ENCODE peak calls at places on chromosomes 2 and 18, in four cellular contexts. L is WERI-Rb-1, I is OCI-LY7, X is MM.1S. U is an unnamed sample.

GRCh38 chr2:10494351-10495066 is 46.4 kb upstream of the ODC1 start:
- DNase-seq in L (no peak), X (no peak), I (no peak), U (no peak)

GRCh38 chr2:113233593-113234550 is 44.8 kb downstream of the PAX8 start:
- DNase-seq in L (no peak), X (no peak), I (peak; percentile 33), U (no peak)

GRCh38 chr2:29223851-29224692 is 108.9 kb downstream of the CLIP4 start:
- DNase-seq in I (no peak), L (no peak), X (no peak), U (no peak)

GRCh38 chr18:46705521-46705920 is 48.5 kb upstream of the LOXHD1 start:
- DNase-seq in L (peak; percentile 32), I (no peak), X (no peak), U (no peak)

GRCh38 chr18:55326134-55326533 is 261.9 kb downstream of the TCF4 start:
- DNase-seq in L (no peak), I (peak; percentile 27), X (no peak), U (no peak)

GRCh38 chr2:2057125-2057721 is 273.9 kb downstream of the MYT1L start:
- DNase-seq in X (peak; percentile 31), I (peak; percentile 78), L (peak; percentile 50), U (no peak)

GRCh38 chr2:224801360-224801759 is 85.2 kb upstream of the CCDC195 start:
- DNase-seq in X (no peak), L (no peak), I (no peak), U (no peak)

GRCh38 chr18:6333981-6334380 is 80.7 kb downstream of the L3MBTL4 start:
- DNase-seq in I (no peak), L (no peak), X (no peak), U (no peak)

GRCh38 chr2:108364676-108365297 is 13.0 kb upstream of the SULT1C4 start:
- DNase-seq in I (no peak), L (no peak), X (no peak), U (no peak)

GRCh38 chr2:85405076-85405402 is 5.1 kb downstream of the CAPG start:
- DNase-seq in L (no peak), I (no peak), X (no peak), U (no peak)
- H3K36me3 ChIP-seq in L (no peaks in the 10 kb centered on the region), I (no peaks in the 10 kb centered on the region), X (no peaks in the 10 kb centered on the region), U (peaks cover 8% of the 10 kb centered on the region)

DNA sequence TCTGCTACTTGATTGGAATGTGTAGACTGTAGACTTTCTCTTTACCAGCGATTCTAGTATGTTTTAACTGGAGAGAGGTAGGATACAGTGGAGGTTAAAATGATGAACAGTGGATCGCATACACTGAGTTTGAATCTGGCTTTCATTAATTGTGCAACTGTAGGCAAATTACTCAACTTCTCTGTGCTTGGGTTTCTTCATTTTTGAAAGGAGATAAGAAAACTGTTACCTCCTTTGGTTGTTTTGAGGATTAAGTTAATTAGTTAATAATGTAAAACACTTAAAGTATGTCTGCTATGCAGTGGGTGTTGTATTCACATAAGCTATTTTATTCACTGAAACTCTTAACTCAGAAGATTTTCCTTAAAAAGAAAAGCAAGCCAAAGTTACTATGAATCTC is 111.8 kb upstream of the CYP20A1 start:
- DNase-seq in X (no peak), L (no peak), I (no peak), U (no peak)
- H3K36me3 ChIP-seq in X (no peaks in the 10 kb centered on the region), L (no peaks in the 10 kb centered on the region), I (no peaks in the 10 kb centered on the region), U (no peaks in the 10 kb centered on the region)

DNA sequence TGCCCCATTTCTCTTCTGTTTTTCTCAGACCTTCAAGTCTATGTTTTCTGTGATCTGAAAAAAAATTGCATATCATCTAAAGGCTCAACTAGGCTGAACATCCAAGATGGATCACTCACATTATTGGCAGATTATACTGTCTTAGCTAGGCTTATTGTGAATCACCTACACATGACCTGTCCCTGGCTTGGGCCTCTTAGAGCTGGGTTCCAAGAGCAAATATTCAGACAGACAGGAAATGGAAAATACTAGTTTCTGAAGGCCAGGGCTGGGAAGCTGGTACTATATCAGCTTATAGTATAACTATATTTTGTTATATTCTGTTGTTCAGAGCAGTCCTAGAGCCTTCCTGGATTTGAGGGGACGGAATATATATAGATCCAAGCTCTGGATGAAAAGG is 90.3 kb downstream of the PIK3C3 start:
- DNase-seq in L (peak; percentile 23), X (no peak), I (no peak), U (no peak)
- H3K36me3 ChIP-seq in L (peaks cover 3% of the 10 kb centered on the region), X (no peaks in the 10 kb centered on the region), I (peaks cover 5% of the 10 kb centered on the region), U (peaks cover 6% of the 10 kb centered on the region)

GRCh38 chr2:61165946-61166345 is 4.0 kb downstream of the C2orf74 start:
- DNase-seq in L (no peak), X (no peak), I (no peak), U (no peak)
- H3K36me3 ChIP-seq in L (peaks cover 3% of the 10 kb centered on the region), X (no peaks in the 10 kb centered on the region), I (peaks cover 16% of the 10 kb centered on the region), U (peaks cover 5% of the 10 kb centered on the region)

DNA sequence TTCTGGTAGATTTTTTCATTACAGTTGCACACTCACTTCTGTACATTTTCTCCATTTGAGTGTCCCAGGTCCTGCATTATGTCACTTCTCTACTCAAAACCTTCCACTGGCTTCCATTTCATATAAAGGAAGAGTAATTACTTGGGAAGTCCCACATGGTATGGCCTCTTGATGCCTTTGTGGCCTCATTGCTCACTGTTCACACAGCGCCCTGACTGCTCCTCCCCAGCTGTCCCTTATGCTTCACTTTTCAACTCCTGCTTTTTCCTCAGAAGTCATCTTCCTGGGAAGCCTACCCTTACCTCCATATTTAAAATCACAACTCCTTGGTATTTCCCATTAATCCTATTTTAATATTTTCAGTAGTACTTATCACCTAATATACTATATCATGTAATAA is 24.7 kb downstream of the GULP1 start:
- DNase-seq in I (no peak), L (no peak), X (no peak), U (no peak)
- H3K36me3 ChIP-seq in I (no peaks in the 10 kb centered on the region), L (no peaks in the 10 kb centered on the region), X (no peaks in the 10 kb centered on the region), U (no peaks in the 10 kb centered on the region)

GRCh38 chr2:63865159-63865799 is 23.6 kb downstream of the UGP2 start:
- DNase-seq in L (no peak), I (no peak), X (no peak), U (no peak)

GRCh38 chr2:63861220-63861822 is 19.6 kb downstream of the UGP2 start:
- DNase-seq in X (peak; percentile 52), L (peak; percentile 60), I (peak; percentile 80), U (no peak)

GRCh38 chr2:63866009-63866709 is 24.5 kb downstream of the UGP2 start:
- DNase-seq in I (no peak), L (no peak), X (peak; percentile 86), U (no peak)

GRCh38 chr2:63863707-63864106 is 22.0 kb downstream of the UGP2 start:
- DNase-seq in X (no peak), I (no peak), L (no peak), U (no peak)

GRCh38 chr2:63862802-63863201 is 21.1 kb downstream of the UGP2 start:
- DNase-seq in I (no peak), X (no peak), L (no peak), U (no peak)
- H3K36me3 ChIP-seq in I (peaks cover 94% of the 10 kb centered on the region), X (peaks cover 4% of the 10 kb centered on the region), L (peaks cover 48% of the 10 kb centered on the region), U (peaks cover 2% of the 10 kb centered on the region)

GRCh38 chr2:11784310-11784709 is 37.9 kb downstream of the LPIN1 start:
- DNase-seq in L (no peak), I (no peak), X (no peak), U (no peak)
- H3K36me3 ChIP-seq in L (peaks cover 99% of the 10 kb centered on the region), I (peaks cover 91% of the 10 kb centered on the region), X (peaks cover 55% of the 10 kb centered on the region), U (peaks cover 28% of the 10 kb centered on the region)

GRCh38 chr2:95685513-95685912 is 93.7 kb downstream of the TRIM43 start:
- DNase-seq in L (no peak), X (no peak), I (no peak), U (no peak)
- H3K36me3 ChIP-seq in L (no peaks in the 10 kb centered on the region), X (no peaks in the 10 kb centered on the region), I (no peaks in the 10 kb centered on the region), U (no peaks in the 10 kb centered on the region)

DNA sequence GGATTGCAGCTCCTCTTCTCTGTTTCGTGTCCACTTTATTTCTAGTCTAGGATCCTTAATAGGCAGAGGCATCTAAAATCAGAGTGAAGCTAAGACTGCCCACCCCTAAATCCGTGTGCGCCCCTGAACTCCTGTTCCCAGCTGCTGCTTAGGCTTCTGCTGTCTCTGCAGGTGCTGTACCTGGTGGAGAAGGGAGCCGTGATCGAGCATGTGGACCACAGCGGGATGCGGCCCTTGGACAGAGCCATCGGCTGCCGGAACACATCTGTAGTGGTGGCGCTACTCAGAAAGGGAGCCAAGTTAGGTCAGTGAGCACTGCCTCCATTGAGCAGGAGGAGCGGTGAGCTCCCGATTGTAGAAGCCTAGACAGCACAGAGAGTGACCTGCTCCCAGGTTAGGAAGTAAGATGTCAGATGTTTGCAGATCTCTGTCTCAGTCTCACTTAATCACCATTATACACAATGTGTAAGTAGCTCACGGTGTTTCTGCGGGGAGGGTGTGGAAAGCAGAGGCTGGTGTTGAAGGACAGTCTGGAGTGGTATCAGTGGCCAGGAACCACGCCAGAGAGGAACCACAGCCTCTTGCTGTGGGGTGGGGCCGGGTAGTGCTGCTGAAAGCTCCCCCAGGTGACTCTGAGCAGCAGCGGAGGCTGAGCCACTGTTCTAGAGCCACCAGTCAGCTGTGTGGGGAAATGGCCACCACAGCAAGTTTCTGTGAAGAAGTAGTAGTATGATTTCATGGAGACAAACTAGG is 62.3 kb downstream of the WDSUB1 start:
- DNase-seq in L (no peak), X (no peak), I (no peak), U (no peak)
- H3K36me3 ChIP-seq in L (peaks cover 40% of the 10 kb centered on the region), X (no peaks in the 10 kb centered on the region), I (no peaks in the 10 kb centered on the region), U (peaks cover 16% of the 10 kb centered on the region)

GRCh38 chr18:36325846-36326245 is 28.3 kb downstream of the FHOD3 start:
- DNase-seq in L (no peak), I (no peak), X (no peak), U (no peak)

GRCh38 chr18:36321636-36322407 is 24.3 kb downstream of the FHOD3 start:
- DNase-seq in I (no peak), X (no peak), L (no peak), U (no peak)

GRCh38 chr18:36322408-36322728 is 24.9 kb downstream of the FHOD3 start:
- DNase-seq in I (no peak), L (no peak), X (no peak), U (no peak)

GRCh38 chr18:36323421-36323820 is 25.9 kb downstream of the FHOD3 start:
- DNase-seq in L (no peak), I (no peak), X (no peak), U (no peak)

GRCh38 chr18:36322734-36323133 is 25.2 kb downstream of the FHOD3 start:
- DNase-seq in L (no peak), X (no peak), I (no peak), U (no peak)
- H3K36me3 ChIP-seq in L (no peaks in the 10 kb centered on the region), X (no peaks in the 10 kb centered on the region), I (no peaks in the 10 kb centered on the region), U (no peaks in the 10 kb centered on the region)

U was measured in GM06990.